ENCODE peak calls at places on chromosomes 4 and X, in four cellular contexts. W is adrenal gland, B is OCI-LY7, J is suprapubic skin. A is an unnamed sample.

GRCh38 chr4:23857353-23857752 is 32.5 kb downstream of the PPARGC1A start:
- DNase-seq in W (no peak), B (no peak), J (no peak), A (no peak)

GRCh38 chr4:183828125-183828524 is 77.0 kb upstream of the STOX2 start:
- DNase-seq in W (no peak), B (no peak), J (no peak), A (no peak)

GRCh38 chr4:183362916-183363542 is 40.8 kb upstream of the CLDN24 start:
- DNase-seq in W (no peak), B (no peak), J (no peak), A (no peak)

GRCh38 chrX:72020788-72021187 is 110.1 kb downstream of the NHSL2 start:
- DNase-seq in W (no peak), B (no peak), J (no peak), A (no peak)

GRCh38 chr4:87451537-87451936 is 29.2 kb downstream of the NUDT9 start:
- DNase-seq in W (no peak), B (no peak), J (no peak), A (no peak)

GRCh38 chrX:37302569-37302968 is 46.6 kb upstream of the PRRG1 start:
- DNase-seq in W (peak), B (no peak), J (no peak), A (peak)

GRCh38 chr4:182179105-182179504 is 64.1 kb upstream of the TENM3 start:
- DNase-seq in W (no peak), B (no peak), J (no peak), A (no peak)

GRCh38 chr4:87425711-87426110 is 3.3 kb downstream of the NUDT9 start:
- DNase-seq in W (no peak), B (no peak), J (no peak), A (no peak)

GRCh38 chr4:26991057-26991456 is 130.4 kb downstream of the STIM2 start:
- DNase-seq in W (no peak), B (no peak), J (no peak), A (no peak)

GRCh38 chr4:26993541-26993940 is 132.9 kb downstream of the STIM2 start:
- DNase-seq in W (no peak), B (peak), J (no peak), A (no peak)

GRCh38 chr4:26995316-26995715 is 134.7 kb downstream of the STIM2 start:
- DNase-seq in W (no peak), B (peak), J (no peak), A (no peak)

GRCh38 chr4:26993967-26994366 is 133.3 kb downstream of the STIM2 start:
- DNase-seq in W (no peak), B (no peak), J (no peak), A (no peak)

GRCh38 chr4:26992657-26993361 is 132.2 kb downstream of the STIM2 start:
- DNase-seq in W (peak), B (peak), J (no peak), A (no peak)
- H3K27ac ChIP-seq in W (no peak), B (peak), J (peak), A (peak)

DNA sequence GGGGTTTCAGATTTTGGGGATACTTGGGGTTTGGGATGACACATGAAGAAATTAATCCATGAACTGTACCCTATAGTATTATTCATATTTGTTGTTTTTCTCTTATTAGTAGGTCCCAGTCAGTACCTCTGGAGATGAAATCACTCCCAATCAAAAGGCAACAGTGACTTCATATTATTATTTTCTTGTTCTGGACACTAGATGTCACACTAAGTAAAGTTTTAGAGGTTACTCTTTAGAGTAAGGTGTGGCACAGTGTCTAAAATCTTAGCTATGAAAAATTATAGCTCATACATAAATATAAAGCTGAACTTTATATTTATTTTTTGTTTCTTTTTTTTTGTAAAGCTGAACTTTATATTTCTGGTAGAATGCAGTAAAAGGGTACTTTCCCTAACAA is 35.1 kb downstream of the FAM114A1 start:
- DNase-seq in W (no peak), B (peak), J (no peak), A (no peak)
- TF ChIP-seq CTCF in W (peak), B (peak), J (no peak), A (peak)

GRCh38 chr4:88859191-88859812 is 161.7 kb upstream of the NAP1L5 start:
- DNase-seq in W (no peak), B (no peak), J (no peak), A (no peak)
- H3K27ac ChIP-seq in W (no peak), B (no peak), J (peak), A (peak)

DNA sequence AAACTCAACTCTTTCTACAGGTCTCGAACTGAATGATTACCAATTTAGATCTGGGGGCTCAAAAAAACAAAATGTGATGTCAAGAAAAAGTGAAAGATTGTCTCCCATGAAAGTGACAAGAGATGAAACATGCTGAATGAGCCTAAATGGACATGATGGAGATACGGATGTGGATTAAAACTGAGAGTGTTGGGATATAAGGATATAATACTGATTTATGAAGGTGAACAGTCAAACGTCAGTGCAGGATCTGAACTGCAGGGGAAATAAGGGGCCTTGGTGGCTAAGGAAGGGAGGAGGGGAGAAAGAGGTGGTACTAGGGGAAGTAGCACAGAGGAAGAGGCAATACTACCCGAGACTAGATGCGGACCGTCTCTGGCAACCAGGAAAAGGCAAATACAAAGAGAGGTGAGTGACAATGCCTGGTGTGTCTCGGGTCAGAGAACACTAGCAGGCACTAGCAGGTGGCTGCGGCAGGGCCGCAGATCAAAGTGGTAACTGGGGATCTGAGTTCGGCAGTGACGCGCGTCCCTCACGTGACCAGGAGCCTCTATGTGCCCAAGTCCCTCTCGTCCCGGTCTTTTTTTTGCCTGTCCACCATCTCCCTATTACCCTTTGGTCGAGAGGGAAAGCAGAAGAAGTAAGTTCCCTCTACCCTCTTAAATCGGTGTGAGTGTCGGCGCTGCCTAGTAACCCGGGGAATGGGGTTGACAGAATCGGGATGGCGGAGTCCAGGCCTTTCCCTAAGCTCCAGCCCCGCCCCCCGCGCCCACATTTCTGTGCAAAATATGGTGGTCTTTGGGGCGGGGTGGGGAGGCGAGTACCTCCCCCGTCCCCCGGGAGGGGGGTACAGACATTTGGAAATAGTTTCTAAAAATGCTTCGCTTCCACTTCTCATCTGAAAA is at the start of gene TCEAL1:
- DNase-seq in W (peak), B (peak), J (peak), A (peak)
- TF ChIP-seq CTCF in W (peak), B (no peak), J (no peak), A (no peak)

GRCh38 chrX:81779701-81780100 is 577.8 kb downstream of the SH3BGRL start:
- DNase-seq in W (no peak), B (no peak), J (no peak), A (no peak)
- H3K27ac ChIP-seq in W (no peak), B (no peak), J (no peak), A (no peak)

GRCh38 chr4:126358041-126358440 is 1043.3 kb downstream of the FAT4 start:
- DNase-seq in W (no peak), B (no peak), J (no peak), A (no peak)

GRCh38 chr4:126354784-126355183 is 1040.0 kb downstream of the FAT4 start:
- DNase-seq in W (no peak), B (no peak), J (no peak), A (no peak)
- TF ChIP-seq CTCF in W (no peak), B (no peak), J (no peak), A (no peak)

GRCh38 chr4:11467931-11468330 is 39.2 kb upstream of the HS3ST1 start:
- DNase-seq in W (no peak), B (no peak), J (no peak), A (no peak)

GRCh38 chr4:11471613-11472012 is 42.9 kb upstream of the HS3ST1 start:
- DNase-seq in W (peak), B (no peak), J (no peak), A (no peak)

GRCh38 chr4:11469900-11470708 is 41.4 kb upstream of the HS3ST1 start:
- DNase-seq in W (no peak), B (no peak), J (no peak), A (no peak)

GRCh38 chr4:11470709-11471441 is 42.2 kb upstream of the HS3ST1 start:
- DNase-seq in W (no peak), B (no peak), J (no peak), A (no peak)

GRCh38 chr4:11468901-11469300 is 40.2 kb upstream of the HS3ST1 start:
- DNase-seq in W (no peak), B (no peak), J (no peak), A (no peak)
- H3K27ac ChIP-seq in W (no peak), B (no peak), J (no peak), A (no peak)

A was measured in left ventricle myocardium inferior.